ENCODE peak calls at places on chromosomes 12 and 14, in seven cellular contexts. M is neural progenitor cell, O is stomach, D is OCI-LY7, F is dorsolateral prefrontal cortex, N is GM23338, U is HL-60. W is an unnamed sample.

GRCh38 chr12:7374423-7375144 is 69.4 kb downstream of the CD163L1 start:
- DNase-seq in M (peak; percentile 70), O (no peak), D (peak; percentile 27), F (peak; percentile 19), N (peak; percentile 91), U (no peak), W (peak; percentile 36)

GRCh38 chr12:45727994-45728624 is 1.4 kb upstream of the ARID2 start:
- DNase-seq in M (no peak), O (no peak), D (no peak), F (no peak), N (no peak), U (no peak), W (no peak)

GRCh38 chr12:11689591-11690158 is 40.2 kb downstream of the ETV6 start:
- DNase-seq in M (no peak), O (no peak), D (no peak), F (no peak), N (no peak), U (no peak), W (no peak)

GRCh38 chr14:67241416-67242362 is at the start of gene PALS1:
- DNase-seq in M (no peak), O (no peak), D (peak; percentile 68), F (no peak), N (peak; percentile 70), U (peak; percentile 17), W (no peak)

GRCh38 chr12:102896067-102896466 is 21.0 kb downstream of the PAH start:
- DNase-seq in M (no peak), O (no peak), D (no peak), F (no peak), N (peak; percentile 39), U (no peak), W (no peak)

GRCh38 chr12:30997685-30998440 is 71.3 kb downstream of the TSPAN11 start:
- DNase-seq in M (no peak), O (no peak), D (no peak), F (no peak), N (no peak), U (no peak), W (no peak)

GRCh38 chr12:97005612-97006011 is 98.6 kb downstream of the NEDD1 start:
- DNase-seq in M (peak; percentile 65), O (no peak), D (no peak), F (no peak), N (peak; percentile 60), U (no peak), W (no peak)

GRCh38 chr14:34874386-34875030 is 652 bp downstream of the BAZ1A start:
- DNase-seq in M (peak; percentile 88), O (peak; percentile 52), D (peak; percentile 70), F (peak; percentile 36), N (peak; percentile 79), U (no peak), W (no peak)

GRCh38 chr12:59736786-59737185 is 141.0 kb downstream of the SLC16A7 start:
- DNase-seq in M (no peak), O (no peak), D (no peak), F (no peak), N (no peak), U (no peak), W (no peak)

GRCh38 chr14:68815288-68816182 is 22.7 kb upstream of the ZFP36L1 start:
- DNase-seq in M (no peak), O (no peak), D (peak; percentile 57), F (no peak), N (no peak), U (no peak), W (no peak)

GRCh38 chr14:53109028-53109687 is 44.0 kb downstream of the DDHD1 start:
- DNase-seq in M (no peak), O (no peak), D (peak; percentile 43), F (no peak), N (no peak), U (no peak), W (no peak)

GRCh38 chr12:130041983-130042812 is 120.1 kb upstream of the FZD10 start:
- DNase-seq in M (peak; percentile 82), O (no peak), D (no peak), F (peak; percentile 82), N (peak; percentile 68), U (no peak), W (no peak)

GRCh38 chr12:115404761-115405470 is 720.9 kb upstream of the TBX3 start:
- DNase-seq in M (no peak), O (no peak), D (no peak), F (no peak), N (no peak), U (no peak), W (no peak)

GRCh38 chr14:70827366-70828151 is 18.2 kb upstream of the MAP3K9 start:
- DNase-seq in M (no peak), O (no peak), D (no peak), F (no peak), N (no peak), U (no peak), W (no peak)

DNA sequence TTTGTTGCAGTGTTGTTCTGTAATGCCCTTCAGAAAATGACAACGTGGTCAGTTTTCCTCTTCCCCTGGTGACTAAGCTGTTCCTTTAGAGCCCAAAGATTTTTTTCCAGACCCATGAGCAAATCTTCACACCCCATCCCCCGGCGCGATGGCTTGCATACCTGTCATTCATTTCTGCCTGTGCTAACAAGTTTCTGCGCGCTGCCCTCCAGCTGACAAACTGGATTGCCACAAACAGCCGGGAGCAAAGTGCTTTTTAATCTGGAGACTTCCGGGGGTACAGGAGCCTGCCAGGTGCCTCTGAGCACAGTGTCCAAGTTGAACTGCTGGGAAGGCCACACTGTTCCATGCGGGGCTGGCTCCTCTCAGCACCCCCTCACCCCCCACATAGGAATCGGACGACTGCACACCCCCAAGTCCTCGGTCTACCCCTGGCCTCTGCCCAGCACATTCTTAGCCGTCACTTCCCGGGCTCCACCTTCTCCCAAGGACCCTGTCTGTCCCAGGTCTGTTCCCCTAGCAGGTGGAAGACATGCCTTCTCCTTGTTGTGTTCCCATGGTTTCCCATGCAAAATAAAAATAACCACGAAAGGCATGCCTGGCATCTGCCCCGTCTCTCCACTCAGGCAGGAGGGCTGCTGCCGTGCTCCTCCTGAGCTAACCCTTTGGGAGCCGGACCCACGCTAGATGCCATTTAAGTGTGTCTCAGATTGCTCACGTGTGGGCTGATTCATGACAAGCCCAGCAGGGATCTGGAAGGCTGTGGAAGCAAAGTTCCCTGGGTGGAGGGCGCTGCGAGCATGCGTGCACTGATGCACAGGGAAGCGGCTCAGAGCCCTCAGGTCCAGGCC is 14.1 kb downstream of the RILPL1 start:
- DNase-seq in M (no peak), O (no peak), D (no peak), F (no peak), N (peak; percentile 38), U (no peak), W (no peak)
- H3K4me3 ChIP-seq in M (no peak overlapping the region), O (no peak overlapping the region), D (no peak overlapping the region), F (no peak overlapping the region), N (no peak overlapping the region), U (no peak overlapping the region), W (no peak overlapping the region)

DNA sequence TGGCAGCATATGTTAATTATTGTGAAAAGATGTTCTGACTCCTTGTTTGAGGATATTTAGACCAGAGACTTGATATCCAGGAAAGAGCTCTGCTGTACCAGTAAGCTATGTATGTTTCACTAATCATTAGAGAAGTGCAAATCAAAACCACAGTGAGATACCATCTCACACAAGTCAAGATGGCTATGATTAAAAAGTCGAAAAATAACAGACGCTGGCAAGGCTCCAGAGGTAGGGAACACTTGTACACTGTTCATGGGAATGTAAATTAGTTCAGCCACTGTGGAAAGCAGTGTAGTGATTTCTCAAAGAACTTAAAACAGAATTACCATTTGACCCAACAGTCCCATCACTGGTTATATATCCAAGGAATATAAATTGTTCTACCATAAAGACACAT is 171.6 kb downstream of the DPY19L2 start:
- DNase-seq in M (no peak), O (no peak), D (no peak), F (no peak), N (no peak), U (no peak), W (peak; percentile 22)
- TF ChIP-seq CTCF in M (no peak), O (no peak), D (no peak), F (no peak), N (no peak), U (no peak), W (no peak)

GRCh38 chr12:120639771-120640721 is at the start of gene CABP1:
- DNase-seq in M (peak; percentile 85), O (peak; percentile 58), D (peak; percentile 83), F (no peak), N (peak; percentile 92), U (no peak), W (no peak)
- H3K4me3 ChIP-seq in M (peak within 1 kb of the TSS; percentile 46), O (peak within 1 kb of the TSS; percentile 54), D (peak within 1 kb of the TSS; percentile 69), F (peak within 1 kb of the TSS; percentile 58), N (peak within 1 kb of the TSS; percentile 83), U (peak within 1 kb of the TSS; percentile 33), W (peak within 1 kb of the TSS; percentile 32)

GRCh38 chr12:99722690-99723486 is 75.3 kb downstream of the GARIN6 start:
- DNase-seq in M (peak; percentile 65), O (no peak), D (no peak), F (no peak), N (peak; percentile 77), U (no peak), W (no peak)

DNA sequence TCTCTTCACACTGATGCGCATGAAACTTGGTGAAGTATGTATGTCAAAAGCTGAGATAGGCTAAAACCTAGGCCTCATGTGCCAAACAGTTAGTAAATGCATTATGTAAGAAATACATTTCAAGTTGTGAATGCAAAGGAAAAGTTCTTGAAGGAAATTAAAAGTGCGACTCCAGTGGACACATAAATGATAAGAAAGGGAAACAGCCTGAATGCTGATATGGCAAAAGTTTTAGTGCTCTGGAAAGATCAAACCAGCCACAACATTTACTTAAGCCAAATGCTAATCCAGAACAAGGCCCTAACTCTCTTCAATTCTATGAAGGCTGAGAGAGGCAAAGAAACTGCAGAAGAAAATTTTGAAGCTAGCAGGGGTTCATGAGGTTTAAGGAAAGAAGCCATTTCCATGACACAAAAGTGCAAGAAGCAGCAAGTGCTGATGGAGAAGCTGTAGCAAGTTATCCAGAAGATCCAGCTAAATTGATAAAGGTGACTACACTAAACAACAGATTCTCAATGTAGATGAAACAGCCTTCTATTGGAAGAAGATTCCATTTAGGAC is 74.2 kb downstream of the GARIN6 start:
- DNase-seq in M (no peak), O (no peak), D (no peak), F (no peak), N (no peak), U (no peak), W (no peak)
- TF ChIP-seq CTCF in M (no peak), O (no peak), D (no peak), F (no peak), N (no peak), U (no peak), W (no peak)

W was measured in LNCaP clone FGC.